ENCODE peak calls at places on chromosomes 7 and 10, in five cellular contexts. One of them, this sample, is unnamed.
A peak's percentile ranks its signal among the peaks of the same experiment; 100 is the strongest.

GRCh38 chr7:98233241-98234070 is 18.6 kb downstream of the TECPR1 start:
- DNase-seq in BE2C: no peak
- DNase-seq in activated CD8-positive, alpha-beta memory T cell treated with anti-CD3 and anti-CD28 coated beads for 1 hour: no peak
- DNase-seq in mammary epithelial cell: no peak
- DNase-seq in HCEC 1CT: no peak
- DNase-seq in this sample: no peak

GRCh38 chr7:86846494-86847190 is 202.9 kb downstream of the GRM3 start:
- DNase-seq in activated CD8-positive, alpha-beta memory T cell treated with anti-CD3 and anti-CD28 coated beads for 1 hour: no peak
- DNase-seq in HCEC 1CT: no peak
- DNase-seq in BE2C: no peak
- DNase-seq in mammary epithelial cell: no peak
- DNase-seq in this sample: no peak

GRCh38 chr7:102101926-102102325 is 184.7 kb upstream of the SH2B2 start:
- DNase-seq in mammary epithelial cell: no peak
- DNase-seq in activated CD8-positive, alpha-beta memory T cell treated with anti-CD3 and anti-CD28 coated beads for 1 hour: no peak
- DNase-seq in BE2C: no peak
- DNase-seq in HCEC 1CT: no peak
- DNase-seq in this sample: no peak

GRCh38 chr10:110609592-110609991 is 34.5 kb upstream of the RBM20 start:
- DNase-seq in BE2C: peak; percentile 74
- DNase-seq in activated CD8-positive, alpha-beta memory T cell treated with anti-CD3 and anti-CD28 coated beads for 1 hour: no peak
- DNase-seq in HCEC 1CT: no peak
- DNase-seq in mammary epithelial cell: no peak
- DNase-seq in this sample: peak; percentile 6

GRCh38 chr10:123512881-123513822 is 153.0 kb upstream of the GPR26 start:
- DNase-seq in mammary epithelial cell: no peak
- DNase-seq in BE2C: peak; percentile 45
- DNase-seq in activated CD8-positive, alpha-beta memory T cell treated with anti-CD3 and anti-CD28 coated beads for 1 hour: no peak
- DNase-seq in HCEC 1CT: no peak
- DNase-seq in this sample: no peak

GRCh38 chr7:92461027-92462003 is 14.0 kb downstream of the GATAD1 start:
- DNase-seq in activated CD8-positive, alpha-beta memory T cell treated with anti-CD3 and anti-CD28 coated beads for 1 hour: peak; percentile 3
- DNase-seq in mammary epithelial cell: peak; percentile 9
- DNase-seq in HCEC 1CT: peak; percentile 50
- DNase-seq in BE2C: peak; percentile 50
- DNase-seq in this sample: peak; percentile 48

GRCh38 chr7:32116436-32116835 is 46.2 kb upstream of the PDE1C start:
- DNase-seq in mammary epithelial cell: peak; percentile 65
- DNase-seq in activated CD8-positive, alpha-beta memory T cell treated with anti-CD3 and anti-CD28 coated beads for 1 hour: no peak
- DNase-seq in BE2C: no peak
- DNase-seq in HCEC 1CT: no peak
- DNase-seq in this sample: no peak

GRCh38 chr7:88759216-88759955 is at the start of gene ZNF804B:
- DNase-seq in activated CD8-positive, alpha-beta memory T cell treated with anti-CD3 and anti-CD28 coated beads for 1 hour: no peak
- DNase-seq in BE2C: peak; percentile 34
- DNase-seq in mammary epithelial cell: no peak
- DNase-seq in HCEC 1CT: no peak
- DNase-seq in this sample: no peak

GRCh38 chr7:13433946-13434345 is 555.5 kb downstream of the ETV1 start:
- DNase-seq in mammary epithelial cell: no peak
- DNase-seq in HCEC 1CT: no peak
- DNase-seq in activated CD8-positive, alpha-beta memory T cell treated with anti-CD3 and anti-CD28 coated beads for 1 hour: no peak
- DNase-seq in BE2C: no peak
- DNase-seq in this sample: no peak

GRCh38 chr10:33199731-33200130 is 134.7 kb downstream of the NRP1 start:
- DNase-seq in BE2C: peak; percentile 34
- DNase-seq in activated CD8-positive, alpha-beta memory T cell treated with anti-CD3 and anti-CD28 coated beads for 1 hour: no peak
- DNase-seq in HCEC 1CT: peak; percentile 27
- DNase-seq in mammary epithelial cell: no peak
- DNase-seq in this sample: peak; percentile 74

GRCh38 chr10:88881922-88882645 is 2.0 kb downstream of the STAMBPL1 start:
- DNase-seq in activated CD8-positive, alpha-beta memory T cell treated with anti-CD3 and anti-CD28 coated beads for 1 hour: no peak
- DNase-seq in BE2C: no peak
- DNase-seq in mammary epithelial cell: no peak
- DNase-seq in HCEC 1CT: no peak
- DNase-seq in this sample: peak; percentile 23

GRCh38 chr7:77351539-77352004 is 64.6 kb downstream of the GSAP start:
- DNase-seq in BE2C: no peak
- DNase-seq in mammary epithelial cell: no peak
- DNase-seq in HCEC 1CT: no peak
- DNase-seq in activated CD8-positive, alpha-beta memory T cell treated with anti-CD3 and anti-CD28 coated beads for 1 hour: peak; percentile 18
- DNase-seq in this sample: no peak

GRCh38 chr10:114772496-114773196 is 48.9 kb upstream of the FHIP2A start:
- DNase-seq in BE2C: no peak
- DNase-seq in HCEC 1CT: no peak
- DNase-seq in mammary epithelial cell: no peak
- DNase-seq in activated CD8-positive, alpha-beta memory T cell treated with anti-CD3 and anti-CD28 coated beads for 1 hour: no peak
- DNase-seq in this sample: no peak

GRCh38 chr10:123140164-123140982 is 4.6 kb downstream of the HMX3 start:
- DNase-seq in BE2C: no peak
- DNase-seq in HCEC 1CT: no peak
- DNase-seq in activated CD8-positive, alpha-beta memory T cell treated with anti-CD3 and anti-CD28 coated beads for 1 hour: no peak
- DNase-seq in mammary epithelial cell: no peak
- DNase-seq in this sample: no peak

GRCh38 chr10:121490906-121491519 is 107.2 kb downstream of the FGFR2 start:
- DNase-seq in activated CD8-positive, alpha-beta memory T cell treated with anti-CD3 and anti-CD28 coated beads for 1 hour: no peak
- DNase-seq in HCEC 1CT: no peak
- DNase-seq in BE2C: no peak
- DNase-seq in mammary epithelial cell: no peak
- DNase-seq in this sample: peak; percentile 27

GRCh38 chr10:20891338-20891714 is 5.8 kb downstream of the NEBL start:
- DNase-seq in HCEC 1CT: no peak
- DNase-seq in BE2C: no peak
- DNase-seq in activated CD8-positive, alpha-beta memory T cell treated with anti-CD3 and anti-CD28 coated beads for 1 hour: no peak
- DNase-seq in mammary epithelial cell: peak; percentile 77
- DNase-seq in this sample: peak; percentile 0

GRCh38 chr10:102410427-102411073 is 8.0 kb downstream of the PSD start:
- DNase-seq in mammary epithelial cell: no peak
- DNase-seq in HCEC 1CT: no peak
- DNase-seq in activated CD8-positive, alpha-beta memory T cell treated with anti-CD3 and anti-CD28 coated beads for 1 hour: no peak
- DNase-seq in BE2C: peak; percentile 75
- DNase-seq in this sample: no peak

GRCh38 chr7:105678811-105679495 is 97.7 kb upstream of the EFCAB10 start:
- DNase-seq in activated CD8-positive, alpha-beta memory T cell treated with anti-CD3 and anti-CD28 coated beads for 1 hour: no peak
- DNase-seq in mammary epithelial cell: peak; percentile 57
- DNase-seq in BE2C: no peak
- DNase-seq in HCEC 1CT: peak; percentile 76
- DNase-seq in this sample: no peak

GRCh38 chr7:144709066-144709465 is 126.8 kb downstream of the TPK1 start:
- DNase-seq in activated CD8-positive, alpha-beta memory T cell treated with anti-CD3 and anti-CD28 coated beads for 1 hour: no peak
- DNase-seq in BE2C: no peak
- DNase-seq in mammary epithelial cell: peak; percentile 31
- DNase-seq in HCEC 1CT: no peak
- DNase-seq in this sample: no peak

GRCh38 chr10:104299031-104299904 is 30.3 kb downstream of the GSTO2 start:
- DNase-seq in BE2C: no peak
- DNase-seq in HCEC 1CT: no peak
- DNase-seq in mammary epithelial cell: no peak
- DNase-seq in activated CD8-positive, alpha-beta memory T cell treated with anti-CD3 and anti-CD28 coated beads for 1 hour: no peak
- DNase-seq in this sample: peak; percentile 81

GRCh38 chr7:77651544-77652162 is 44.6 kb upstream of the RSBN1L start:
- DNase-seq in activated CD8-positive, alpha-beta memory T cell treated with anti-CD3 and anti-CD28 coated beads for 1 hour: no peak
- DNase-seq in mammary epithelial cell: no peak
- DNase-seq in HCEC 1CT: peak; percentile 30
- DNase-seq in BE2C: peak; percentile 30
- DNase-seq in this sample: peak; percentile 51

GRCh38 chr7:149284343-149284742 is 22.3 kb downstream of the ZNF783 start:
- DNase-seq in BE2C: no peak
- DNase-seq in HCEC 1CT: no peak
- DNase-seq in mammary epithelial cell: peak; percentile 2
- DNase-seq in activated CD8-positive, alpha-beta memory T cell treated with anti-CD3 and anti-CD28 coated beads for 1 hour: peak; percentile 12
- DNase-seq in this sample: no peak

GRCh38 chr10:86197166-86197790 is 169.3 kb downstream of the GRID1 start:
- DNase-seq in HCEC 1CT: no peak
- DNase-seq in BE2C: no peak
- DNase-seq in mammary epithelial cell: no peak
- DNase-seq in activated CD8-positive, alpha-beta memory T cell treated with anti-CD3 and anti-CD28 coated beads for 1 hour: no peak
- DNase-seq in this sample: no peak

GRCh38 chr10:117980755-117981525 is 65.8 kb downstream of the RAB11FIP2 start:
- DNase-seq in HCEC 1CT: no peak
- DNase-seq in BE2C: no peak
- DNase-seq in mammary epithelial cell: peak; percentile 3
- DNase-seq in activated CD8-positive, alpha-beta memory T cell treated with anti-CD3 and anti-CD28 coated beads for 1 hour: no peak
- DNase-seq in this sample: no peak